ENCODE peak calls at places on chromosome X, in ten cellular contexts. P, B, O, A, D, J, C, M, E and U are unnamed samples.

GRCh38 chrX:69062493-69062892 is 102.8 kb downstream of the PJA1 start:
- DNase-seq in B (no peak), D (peak), M (peak), A (no peak), O (no peak), P (no peak), E (no peak), C (peak), J (no peak), U (peak)

GRCh38 chrX:40063555-40063954 is 34.2 kb downstream of the BCOR start:
- DNase-seq in C (no peak), J (no peak), P (no peak), M (no peak), E (no peak), O (no peak), A (no peak), B (no peak), D (no peak), U (peak)

GRCh38 chrX:14942341-14942740 is 69.1 kb downstream of the MOSPD2 start:
- DNase-seq in B (no peak), C (no peak), D (no peak), J (no peak), A (no peak), E (no peak), P (no peak), O (no peak), M (no peak), U (no peak)

GRCh38 chrX:136694491-136695087 is 46.6 kb downstream of the CD40LG start:
- DNase-seq in D (no peak), E (peak), C (no peak), M (peak), J (peak), B (peak), A (no peak), O (peak), P (peak), U (peak)

GRCh38 chrX:45806410-45807121 is 605.9 kb upstream of the DIPK2B start:
- DNase-seq in P (peak), D (no peak), A (no peak), C (peak), B (no peak), E (peak), O (peak), J (peak), M (peak), U (peak)

GRCh38 chrX:134821370-134821769 is 163.1 kb upstream of the PLAC1 start:
- DNase-seq in M (peak), C (peak), J (no peak), E (no peak), P (peak), D (no peak), B (no peak), O (peak), A (no peak), U (peak)

GRCh38 chrX:10485331-10485730 is 135.1 kb downstream of the MID1 start:
- DNase-seq in E (no peak), B (no peak), P (peak), C (no peak), O (no peak), A (no peak), D (no peak), J (no peak), M (peak), U (no peak)

GRCh38 chrX:149491812-149492211 is 13.3 kb downstream of the IDS start:
- DNase-seq in M (no peak), P (no peak), O (no peak), D (no peak), C (no peak), E (no peak), A (no peak), B (no peak), J (no peak), U (no peak)

GRCh38 chrX:134520860-134521390 is 61.0 kb downstream of the HPRT1 start:
- DNase-seq in E (peak), D (no peak), J (no peak), O (peak), M (peak), B (peak), A (no peak), C (peak), P (peak), U (peak)

GRCh38 chrX:22690116-22690515 is 309.6 kb upstream of the DDX53 start:
- DNase-seq in D (no peak), E (no peak), A (no peak), O (peak), C (no peak), B (no peak), P (peak), M (peak), J (no peak), U (no peak)

GRCh38 chrX:30504309-30504708 is 73.3 kb downstream of the TASL start:
- DNase-seq in A (no peak), M (peak), B (peak), D (no peak), P (peak), O (peak), E (no peak), J (peak), C (no peak), U (no peak)

GRCh38 chrX:48749182-48749581 is 12.4 kb upstream of the GLOD5 start:
- DNase-seq in M (no peak), O (no peak), J (no peak), E (no peak), A (no peak), C (no peak), B (no peak), D (no peak), P (no peak), U (no peak)

GRCh38 chrX:78619829-78620228 is 39.3 kb downstream of the RTL3 start:
- DNase-seq in M (peak), B (no peak), J (no peak), C (no peak), D (no peak), A (no peak), E (no peak), P (peak), O (peak), U (no peak)

GRCh38 chrX:13110427-13111324 is 66.3 kb upstream of the FAM9C start:
- DNase-seq in C (peak), E (no peak), D (no peak), M (peak), O (peak), P (peak), A (no peak), J (no peak), B (peak), U (peak)

GRCh38 chrX:46662594-46662993 is 89.0 kb downstream of the CHST7 start:
- DNase-seq in O (no peak), J (no peak), A (no peak), D (no peak), E (no peak), C (no peak), M (no peak), P (peak), B (no peak), U (no peak)